ENCODE peak calls at places on chromosomes 11 and 22, in ten cellular contexts. One of them, this sample, is unnamed.

GRCh38 chr11:11735586-11735985 is 106.2 kb upstream of the USP47 start:
- DNase-seq in neural progenitor cell: peak; percentile 32
- DNase-seq in fibroblast of lung: no peak
- DNase-seq in DND-41: no peak
- DNase-seq in astrocyte: no peak
- DNase-seq in IMR-90: no peak
- DNase-seq in HCT116: no peak
- DNase-seq in PC-3: no peak
- DNase-seq in endothelial cell of umbilical vein: no peak
- DNase-seq in mammary epithelial cell: no peak
- DNase-seq in this sample: no peak

GRCh38 chr22:38981005-38981658 is 1.0 kb upstream of the APOBEC3B start:
- DNase-seq in neural progenitor cell: peak; percentile 66
- DNase-seq in IMR-90: peak; percentile 31
- DNase-seq in HCT116: peak; percentile 37
- DNase-seq in fibroblast of lung: peak; percentile 68
- DNase-seq in mammary epithelial cell: peak; percentile 63
- DNase-seq in PC-3: peak; percentile 45
- DNase-seq in astrocyte: peak; percentile 50
- DNase-seq in DND-41: no peak
- DNase-seq in endothelial cell of umbilical vein: no peak
- DNase-seq in this sample: no peak

GRCh38 chr11:118014022-118014421 is 27.8 kb downstream of the IL10RA start:
- DNase-seq in mammary epithelial cell: no peak
- DNase-seq in DND-41: no peak
- DNase-seq in fibroblast of lung: no peak
- DNase-seq in astrocyte: no peak
- DNase-seq in PC-3: no peak
- DNase-seq in IMR-90: no peak
- DNase-seq in HCT116: no peak
- DNase-seq in neural progenitor cell: no peak
- DNase-seq in endothelial cell of umbilical vein: no peak
- DNase-seq in this sample: no peak

GRCh38 chr11:126114486-126115252 is 52.0 kb upstream of the CDON start:
- DNase-seq in PC-3: no peak
- DNase-seq in neural progenitor cell: no peak
- DNase-seq in fibroblast of lung: no peak
- DNase-seq in endothelial cell of umbilical vein: no peak
- DNase-seq in DND-41: no peak
- DNase-seq in astrocyte: no peak
- DNase-seq in mammary epithelial cell: no peak
- DNase-seq in HCT116: no peak
- DNase-seq in IMR-90: peak; percentile 21
- DNase-seq in this sample: no peak

GRCh38 chr11:72553748-72554147 is 119.4 kb upstream of the CLPB start:
- DNase-seq in fibroblast of lung: no peak
- DNase-seq in neural progenitor cell: peak; percentile 36
- DNase-seq in HCT116: no peak
- DNase-seq in IMR-90: no peak
- DNase-seq in endothelial cell of umbilical vein: no peak
- DNase-seq in astrocyte: no peak
- DNase-seq in mammary epithelial cell: no peak
- DNase-seq in PC-3: no peak
- DNase-seq in DND-41: peak; percentile 26
- DNase-seq in this sample: no peak

GRCh38 chr11:74849525-74850391 is 99.1 kb downstream of the XRRA1 start:
- DNase-seq in fibroblast of lung: peak; percentile 81
- DNase-seq in mammary epithelial cell: peak; percentile 79
- DNase-seq in endothelial cell of umbilical vein: no peak
- DNase-seq in DND-41: no peak
- DNase-seq in HCT116: no peak
- DNase-seq in PC-3: peak; percentile 74
- DNase-seq in IMR-90: peak; percentile 84
- DNase-seq in astrocyte: peak; percentile 76
- DNase-seq in neural progenitor cell: peak; percentile 51
- DNase-seq in this sample: no peak

GRCh38 chr11:36431429-36432092 is 78.5 kb downstream of the TRAF6 start:
- DNase-seq in DND-41: no peak
- DNase-seq in neural progenitor cell: peak; percentile 10
- DNase-seq in astrocyte: peak; percentile 98
- DNase-seq in PC-3: peak; percentile 87
- DNase-seq in HCT116: peak; percentile 84
- DNase-seq in endothelial cell of umbilical vein: peak; percentile 78
- DNase-seq in mammary epithelial cell: peak; percentile 93
- DNase-seq in IMR-90: peak; percentile 98
- DNase-seq in fibroblast of lung: peak; percentile 99
- DNase-seq in this sample: no peak

GRCh38 chr22:37484115-37485005 is 1.8 kb downstream of the MFNG start:
- DNase-seq in astrocyte: no peak
- DNase-seq in endothelial cell of umbilical vein: peak; percentile 88
- DNase-seq in neural progenitor cell: peak; percentile 71
- DNase-seq in DND-41: peak; percentile 81
- DNase-seq in PC-3: no peak
- DNase-seq in IMR-90: no peak
- DNase-seq in HCT116: no peak
- DNase-seq in fibroblast of lung: no peak
- DNase-seq in mammary epithelial cell: no peak
- DNase-seq in this sample: peak; percentile 86

GRCh38 chr22:22886546-22886945 is 1.1 kb upstream of the IGLL5 start:
- DNase-seq in PC-3: no peak
- DNase-seq in neural progenitor cell: no peak
- DNase-seq in HCT116: no peak
- DNase-seq in IMR-90: no peak
- DNase-seq in fibroblast of lung: no peak
- DNase-seq in astrocyte: no peak
- DNase-seq in endothelial cell of umbilical vein: no peak
- DNase-seq in DND-41: peak; percentile 10
- DNase-seq in mammary epithelial cell: no peak
- DNase-seq in this sample: peak; percentile 55

GRCh38 chr22:22882033-22882717 is 5.4 kb upstream of the IGLL5 start:
- DNase-seq in endothelial cell of umbilical vein: no peak
- DNase-seq in fibroblast of lung: no peak
- DNase-seq in PC-3: peak; percentile 15
- DNase-seq in mammary epithelial cell: peak; percentile 13
- DNase-seq in DND-41: peak; percentile 75
- DNase-seq in neural progenitor cell: no peak
- DNase-seq in astrocyte: no peak
- DNase-seq in HCT116: no peak
- DNase-seq in IMR-90: no peak
- DNase-seq in this sample: peak; percentile 81

GRCh38 chr22:22883090-22883727 is 4.4 kb upstream of the IGLL5 start:
- DNase-seq in fibroblast of lung: no peak
- DNase-seq in IMR-90: no peak
- DNase-seq in astrocyte: no peak
- DNase-seq in neural progenitor cell: no peak
- DNase-seq in PC-3: no peak
- DNase-seq in DND-41: no peak
- DNase-seq in mammary epithelial cell: no peak
- DNase-seq in endothelial cell of umbilical vein: no peak
- DNase-seq in HCT116: no peak
- DNase-seq in this sample: no peak

GRCh38 chr22:22884888-22885840 is 2.5 kb upstream of the IGLL5 start:
- DNase-seq in mammary epithelial cell: no peak
- DNase-seq in fibroblast of lung: no peak
- DNase-seq in astrocyte: no peak
- DNase-seq in neural progenitor cell: no peak
- DNase-seq in HCT116: no peak
- DNase-seq in endothelial cell of umbilical vein: no peak
- DNase-seq in IMR-90: no peak
- DNase-seq in DND-41: peak; percentile 98
- DNase-seq in PC-3: no peak
- DNase-seq in this sample: peak; percentile 92

DNA sequence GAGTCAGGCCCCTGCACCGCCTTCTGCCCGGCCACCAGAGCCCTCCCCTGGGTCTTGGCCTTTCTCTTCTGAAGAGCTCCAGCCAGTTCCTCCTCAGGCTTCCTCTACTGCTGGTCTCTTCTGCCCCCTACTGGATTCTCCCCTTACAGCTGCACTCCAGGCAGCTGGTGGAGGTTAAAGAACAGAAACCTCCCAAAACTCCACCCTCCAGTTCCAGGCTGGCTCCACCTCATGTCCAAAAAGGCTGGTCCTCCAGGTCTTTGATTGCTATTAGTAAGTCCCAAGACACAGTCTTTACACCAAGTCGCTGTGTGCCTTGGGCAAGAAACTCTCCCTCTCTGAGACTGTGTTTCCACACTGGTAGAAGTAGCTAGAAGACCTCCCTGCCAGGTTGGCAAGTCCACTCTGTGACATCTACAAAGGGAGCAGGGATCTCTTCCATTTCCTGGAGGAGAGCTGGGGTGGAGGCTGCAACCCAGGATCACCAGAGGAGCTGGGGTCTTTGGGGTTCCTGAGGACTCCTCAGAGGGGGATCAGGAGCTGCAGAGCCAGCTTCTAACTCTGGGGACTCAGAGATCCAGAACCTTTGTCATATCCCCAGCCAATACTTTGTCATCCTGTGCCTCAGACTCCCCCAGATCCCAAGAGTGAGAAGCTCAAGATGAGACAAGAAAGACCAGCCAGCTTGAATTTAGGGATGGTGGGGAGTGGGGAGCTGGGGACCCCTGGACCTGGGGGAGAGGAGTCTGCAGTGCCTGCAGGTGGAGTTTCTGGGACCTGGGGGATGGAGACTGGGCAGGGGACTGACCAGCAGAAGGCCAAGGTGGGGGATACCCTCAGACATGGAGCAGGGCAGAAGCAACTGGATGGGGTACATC is 3.4 kb upstream of the IGLL5 start:
- DNase-seq in DND-41: peak; percentile 92
- DNase-seq in HCT116: peak; percentile 66
- DNase-seq in PC-3: peak; percentile 67
- DNase-seq in fibroblast of lung: peak; percentile 12
- DNase-seq in endothelial cell of umbilical vein: peak; percentile 52
- DNase-seq in IMR-90: peak; percentile 45
- DNase-seq in astrocyte: no peak
- DNase-seq in mammary epithelial cell: peak; percentile 37
- DNase-seq in neural progenitor cell: peak; percentile 86
- DNase-seq in this sample: peak; percentile 87
- TF ChIP-seq CTCF in DND-41: peak; percentile 99
- TF ChIP-seq CTCF in HCT116: peak; percentile 82
- TF ChIP-seq CTCF in PC-3: peak; percentile 60
- TF ChIP-seq CTCF in fibroblast of lung: peak; percentile 72
- TF ChIP-seq CTCF in endothelial cell of umbilical vein: peak; percentile 42
- TF ChIP-seq CTCF in IMR-90: peak; percentile 67
- TF ChIP-seq CTCF in astrocyte: peak; percentile 34
- TF ChIP-seq CTCF in mammary epithelial cell: peak; percentile 74
- TF ChIP-seq CTCF in neural progenitor cell: peak; percentile 83
- TF ChIP-seq CTCF in this sample: peak; percentile 68

GRCh38 chr22:25069426-25069757 is 116.9 kb downstream of the KIAA1671 start:
- DNase-seq in astrocyte: no peak
- DNase-seq in PC-3: no peak
- DNase-seq in neural progenitor cell: no peak
- DNase-seq in fibroblast of lung: no peak
- DNase-seq in endothelial cell of umbilical vein: no peak
- DNase-seq in DND-41: peak; percentile 30
- DNase-seq in HCT116: no peak
- DNase-seq in mammary epithelial cell: no peak
- DNase-seq in IMR-90: no peak
- DNase-seq in this sample: no peak

GRCh38 chr22:25066861-25067435 is 114.4 kb downstream of the KIAA1671 start:
- DNase-seq in HCT116: no peak
- DNase-seq in neural progenitor cell: no peak
- DNase-seq in IMR-90: no peak
- DNase-seq in astrocyte: no peak
- DNase-seq in PC-3: no peak
- DNase-seq in mammary epithelial cell: no peak
- DNase-seq in fibroblast of lung: no peak
- DNase-seq in endothelial cell of umbilical vein: no peak
- DNase-seq in DND-41: no peak
- DNase-seq in this sample: no peak

GRCh38 chr22:25069758-25070461 is 117.4 kb downstream of the KIAA1671 start:
- DNase-seq in PC-3: no peak
- DNase-seq in endothelial cell of umbilical vein: peak; percentile 60
- DNase-seq in IMR-90: no peak
- DNase-seq in HCT116: no peak
- DNase-seq in neural progenitor cell: no peak
- DNase-seq in DND-41: no peak
- DNase-seq in astrocyte: no peak
- DNase-seq in fibroblast of lung: no peak
- DNase-seq in mammary epithelial cell: no peak
- DNase-seq in this sample: no peak

GRCh38 chr22:25068701-25069100 is 116.2 kb downstream of the KIAA1671 start:
- DNase-seq in astrocyte: no peak
- DNase-seq in IMR-90: no peak
- DNase-seq in neural progenitor cell: no peak
- DNase-seq in PC-3: no peak
- DNase-seq in HCT116: no peak
- DNase-seq in endothelial cell of umbilical vein: no peak
- DNase-seq in mammary epithelial cell: no peak
- DNase-seq in DND-41: peak; percentile 80
- DNase-seq in fibroblast of lung: no peak
- DNase-seq in this sample: no peak

GRCh38 chr22:25067851-25068421 is 115.4 kb downstream of the KIAA1671 start:
- DNase-seq in mammary epithelial cell: no peak
- DNase-seq in fibroblast of lung: no peak
- DNase-seq in astrocyte: no peak
- DNase-seq in PC-3: no peak
- DNase-seq in DND-41: peak; percentile 94
- DNase-seq in endothelial cell of umbilical vein: no peak
- DNase-seq in neural progenitor cell: no peak
- DNase-seq in HCT116: no peak
- DNase-seq in IMR-90: no peak
- DNase-seq in this sample: peak; percentile 28
- H2AFZ ChIP-seq in mammary epithelial cell: no peak overlapping the region
- H2AFZ ChIP-seq in fibroblast of lung: no peak overlapping the region
- H2AFZ ChIP-seq in astrocyte: no peak overlapping the region
- H2AFZ ChIP-seq in PC-3: no peak overlapping the region
- H2AFZ ChIP-seq in DND-41: no peak overlapping the region
- H2AFZ ChIP-seq in endothelial cell of umbilical vein: no peak overlapping the region
- H2AFZ ChIP-seq in neural progenitor cell: no peak overlapping the region
- H2AFZ ChIP-seq in HCT116: no peak overlapping the region
- H2AFZ ChIP-seq in IMR-90: no peak overlapping the region
- H2AFZ ChIP-seq in this sample: no peak overlapping the region

DNA sequence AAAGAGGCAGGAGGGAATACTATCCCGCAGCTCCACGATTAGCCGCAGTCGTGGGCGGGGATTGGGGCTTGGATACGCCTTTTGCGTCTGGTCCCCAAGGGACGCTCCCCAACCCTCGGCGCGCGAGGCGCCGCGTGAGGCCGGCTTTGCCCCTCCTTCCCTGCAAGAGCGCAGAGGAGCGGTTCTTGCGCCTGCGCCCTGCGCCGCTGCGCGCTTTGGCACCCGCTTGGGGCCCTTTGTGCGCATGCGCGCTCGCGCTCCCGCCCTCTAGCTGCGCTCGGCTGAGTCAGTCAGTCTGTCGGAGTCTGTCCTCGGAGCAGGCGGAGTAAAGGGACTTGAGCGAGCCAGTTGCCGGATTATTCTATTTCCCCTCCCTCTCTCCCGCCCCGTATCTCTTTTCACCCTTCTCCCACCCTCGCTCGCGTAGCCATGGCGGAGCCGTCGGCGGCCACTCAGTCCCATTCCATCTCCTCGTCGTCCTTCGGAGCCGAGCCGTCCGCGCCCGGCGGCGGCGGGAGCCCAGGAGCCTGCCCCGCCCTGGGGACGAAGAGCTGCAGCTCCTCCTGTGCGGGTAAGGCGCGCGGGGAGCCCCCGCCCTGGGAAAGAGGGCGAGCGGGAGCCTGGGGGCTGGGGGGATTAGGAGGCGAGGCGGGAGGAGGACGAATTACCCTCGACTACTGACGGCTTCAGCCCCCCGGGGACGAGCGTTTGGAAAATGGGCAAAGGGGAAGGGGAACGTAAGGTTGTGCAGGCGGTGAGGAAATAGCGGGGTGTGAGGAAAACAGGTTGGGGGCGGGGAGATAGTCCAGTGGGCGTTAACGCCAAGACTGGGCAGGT is at the start of gene RTN3:
- DNase-seq in endothelial cell of umbilical vein: peak; percentile 100
- DNase-seq in HCT116: peak; percentile 96
- DNase-seq in IMR-90: peak; percentile 98
- DNase-seq in mammary epithelial cell: peak; percentile 98
- DNase-seq in astrocyte: peak; percentile 90
- DNase-seq in PC-3: peak; percentile 100
- DNase-seq in fibroblast of lung: peak; percentile 96
- DNase-seq in neural progenitor cell: peak; percentile 100
- DNase-seq in DND-41: peak; percentile 99
- DNase-seq in this sample: peak; percentile 99
- H3K4me2 ChIP-seq in endothelial cell of umbilical vein: peak within 1 kb of the TSS; percentile 91
- H3K4me2 ChIP-seq in HCT116: peak within 1 kb of the TSS; percentile 81
- H3K4me2 ChIP-seq in IMR-90: peak within 1 kb of the TSS; percentile 94
- H3K4me2 ChIP-seq in mammary epithelial cell: peak within 1 kb of the TSS; percentile 88
- H3K4me2 ChIP-seq in astrocyte: peak within 1 kb of the TSS; percentile 100
- H3K4me2 ChIP-seq in PC-3: peak within 1 kb of the TSS; percentile 86
- H3K4me2 ChIP-seq in fibroblast of lung: peak within 1 kb of the TSS; percentile 88
- H3K4me2 ChIP-seq in neural progenitor cell: peak within 1 kb of the TSS; percentile 78
- H3K4me2 ChIP-seq in DND-41: peak within 1 kb of the TSS; percentile 82
- H3K4me2 ChIP-seq in this sample: peak within 1 kb of the TSS; percentile 98

DNA sequence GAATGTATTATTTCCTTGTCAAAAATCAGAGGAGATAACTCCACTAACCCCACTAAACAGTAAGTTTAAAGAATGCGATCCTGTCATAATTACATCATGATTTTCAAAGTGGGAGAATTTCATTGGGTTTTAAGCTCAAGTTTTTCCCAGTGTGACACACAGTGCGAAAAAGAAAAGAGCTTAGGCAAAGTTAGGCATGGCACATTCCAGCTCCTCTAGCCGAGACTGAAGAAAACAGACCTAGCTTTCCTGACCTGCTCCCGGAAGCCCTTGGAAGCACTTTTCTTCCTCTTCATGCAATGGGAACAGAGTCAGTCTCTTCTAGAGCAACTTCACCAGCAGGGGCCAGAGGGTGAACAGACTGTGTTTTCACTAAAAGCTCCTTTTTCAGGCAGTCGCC is 76.6 kb upstream of the AKIP1 start:
- DNase-seq in HCT116: no peak
- DNase-seq in neural progenitor cell: no peak
- DNase-seq in IMR-90: no peak
- DNase-seq in astrocyte: no peak
- DNase-seq in DND-41: no peak
- DNase-seq in PC-3: no peak
- DNase-seq in endothelial cell of umbilical vein: peak; percentile 72
- DNase-seq in fibroblast of lung: peak; percentile 50
- DNase-seq in mammary epithelial cell: no peak
- DNase-seq in this sample: no peak
- TF ChIP-seq CTCF in HCT116: no peak
- TF ChIP-seq CTCF in neural progenitor cell: no peak
- TF ChIP-seq CTCF in IMR-90: no peak
- TF ChIP-seq CTCF in astrocyte: no peak
- TF ChIP-seq CTCF in DND-41: no peak
- TF ChIP-seq CTCF in PC-3: no peak
- TF ChIP-seq CTCF in endothelial cell of umbilical vein: no peak
- TF ChIP-seq CTCF in fibroblast of lung: no peak
- TF ChIP-seq CTCF in mammary epithelial cell: no peak
- TF ChIP-seq CTCF in this sample: no peak